ENCODE peak calls at places on chromosomes 12 and 14, in four cellular contexts. B is K562, K is HepG2, W is H1. J is an unnamed sample.

GRCh38 chr12:113154351-113154973 is 4.9 kb downstream of the CFAP73 start:
- DNase-seq in W (peak), K (no peak), B (no peak), J (no peak)

GRCh38 chr12:108234155-108234554 is 105.0 kb downstream of the CMKLR1 start:
- DNase-seq in K (no peak), W (no peak), B (peak), J (no peak)

GRCh38 chr14:66345986-66346385 is 140.2 kb upstream of the CCDC196 start:
- DNase-seq in B (no peak), W (no peak), K (no peak), J (no peak)

GRCh38 chr14:82055511-82055910 is 521.9 kb upstream of the SEL1L start:
- DNase-seq in B (no peak), W (no peak), K (no peak), J (no peak)

GRCh38 chr12:20140751-20141150 is 227.6 kb upstream of the PDE3A start:
- DNase-seq in B (no peak), W (no peak), K (no peak), J (no peak)

GRCh38 chr14:21652209-21652808 is 1.3 kb upstream of the OR4E2 start:
- DNase-seq in W (no peak), K (no peak), B (no peak), J (no peak)

GRCh38 chr12:111643428-111643826 is 42.3 kb downstream of the BRAP start:
- DNase-seq in W (no peak), K (no peak), B (no peak), J (no peak)

GRCh38 chr12:49342066-49342913 is 4.4 kb upstream of the DNAJC22 start:
- DNase-seq in W (peak), B (peak), K (peak), J (peak)

GRCh38 chr14:81427348-81428058 is 27.4 kb upstream of the STON2 start:
- DNase-seq in W (no peak), B (peak), K (no peak), J (no peak)

GRCh38 chr12:93793983-93794382 is 116.8 kb downstream of the CRADD start:
- DNase-seq in K (no peak), W (no peak), B (no peak), J (no peak)

GRCh38 chr12:122944588-122944987 is 21.7 kb downstream of the ABCB9 start:
- DNase-seq in K (peak), B (no peak), W (no peak), J (no peak)

GRCh38 chr14:81348086-81348485 is 52.0 kb downstream of the STON2 start:
- DNase-seq in W (no peak), K (no peak), B (no peak), J (no peak)

GRCh38 chr14:104004849-104005248 is 62.5 kb upstream of the RD3L start:
- DNase-seq in W (no peak), K (no peak), B (no peak), J (no peak)

GRCh38 chr12:41950455-41950854 is 194.2 kb downstream of the GXYLT1 start:
- DNase-seq in B (no peak), K (no peak), W (no peak), J (no peak)

GRCh38 chr14:105974902-105975301 is 448.5 kb downstream of the TMEM121 start:
- DNase-seq in K (peak), B (peak), W (peak), J (peak)

DNA sequence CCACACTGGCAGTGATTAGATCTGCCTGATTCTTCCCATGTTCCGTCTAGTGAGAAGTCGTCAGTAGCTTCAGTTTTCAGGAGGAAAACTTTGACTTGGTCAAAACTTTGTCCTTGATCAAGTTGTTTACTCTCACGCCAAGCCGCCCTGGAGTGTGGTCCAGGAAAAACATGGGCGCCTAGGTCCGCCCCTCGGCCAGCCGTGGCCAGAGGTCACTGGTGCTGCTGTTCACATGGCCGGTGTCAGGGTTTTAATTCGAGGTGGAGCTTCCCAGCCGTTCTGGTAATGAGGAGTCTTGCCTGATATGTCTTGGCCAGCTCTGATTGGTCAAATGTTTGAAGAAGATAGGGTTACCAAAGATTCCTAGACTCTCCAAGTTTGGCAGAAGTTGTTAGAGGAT is 71.5 kb downstream of the PPP2R5C start:
- DNase-seq in B (no peak), K (no peak), W (no peak), J (no peak)
- TF ChIP-seq PHF8 in B (no peak), K (no peak), W (no peak), J (no peak)

GRCh38 chr12:58171914-58172313 is 230.5 kb downstream of the ATP23 start:
- DNase-seq in K (no peak), B (no peak), W (no peak), J (no peak)

GRCh38 chr12:58172433-58173073 is 231.2 kb downstream of the ATP23 start:
- DNase-seq in K (no peak), B (peak), W (no peak), J (no peak)

GRCh38 chr12:58177366-58177765 is 236.0 kb downstream of the ATP23 start:
- DNase-seq in W (no peak), B (no peak), K (no peak), J (no peak)

GRCh38 chr12:58176296-58176869 is 235.0 kb downstream of the ATP23 start:
- DNase-seq in B (peak), K (peak), W (peak), J (peak)

DNA sequence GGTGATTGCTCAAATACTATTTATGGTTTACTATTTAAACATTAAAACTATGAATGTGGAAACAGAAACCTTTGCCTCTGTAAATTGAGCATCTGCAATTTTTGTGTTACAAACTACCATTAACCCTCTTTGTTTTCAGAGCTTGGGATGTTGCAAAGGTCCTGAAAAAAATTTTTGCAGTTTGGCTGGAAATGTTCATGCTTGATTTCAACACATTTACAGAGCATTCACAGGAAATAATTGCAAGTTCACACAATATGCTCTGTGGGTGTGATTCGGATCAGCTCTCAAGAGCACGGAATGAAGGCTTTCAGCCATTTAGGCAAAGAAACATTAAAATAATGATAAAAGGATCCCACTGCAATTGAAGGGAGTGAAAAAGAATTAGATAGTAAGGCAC is 232.9 kb downstream of the ATP23 start:
- DNase-seq in K (no peak), W (no peak), B (no peak), J (no peak)
- TF ChIP-seq PHF8 in K (no peak), W (no peak), B (no peak), J (no peak)

GRCh38 chr12:100359248-100359647 is 2.4 kb downstream of the SLC17A8 start:
- DNase-seq in B (no peak), W (no peak), K (no peak), J (no peak)

GRCh38 chr12:100359822-100360221 is 2.9 kb downstream of the SLC17A8 start:
- DNase-seq in K (no peak), W (no peak), B (no peak), J (no peak)

GRCh38 chr12:100360450-100360849 is 3.6 kb downstream of the SLC17A8 start:
- DNase-seq in W (no peak), B (no peak), K (no peak), J (no peak)

DNA sequence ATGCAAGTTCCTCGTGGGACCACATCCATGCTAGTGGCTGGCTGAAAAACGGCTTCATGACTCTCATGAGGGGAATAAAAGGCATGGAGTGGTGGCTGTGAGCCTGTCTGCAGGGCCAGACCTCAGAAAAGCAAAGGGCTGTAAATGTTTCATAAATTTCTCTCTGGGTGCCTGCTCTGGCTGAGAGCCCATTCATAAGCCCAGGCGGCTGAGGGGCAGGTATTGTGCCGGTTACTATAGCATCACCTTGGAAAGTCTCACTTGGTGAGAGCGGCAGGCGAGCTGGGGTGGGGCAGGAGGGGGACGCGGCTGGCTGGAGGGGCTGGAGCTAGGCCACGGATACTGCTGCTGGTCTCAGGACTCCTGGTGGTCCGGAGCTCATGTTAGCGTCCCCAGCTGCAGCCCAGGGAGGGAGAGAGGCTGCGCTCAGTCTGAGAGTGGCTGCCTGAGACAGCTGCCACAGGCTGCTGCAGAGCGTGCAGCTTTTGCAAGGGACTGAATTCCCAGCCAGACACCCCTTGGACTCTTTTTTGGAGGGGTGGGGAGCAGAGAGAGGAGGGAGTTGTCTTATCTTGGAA is at the start of gene SLC17A8:
- DNase-seq in W (peak), K (no peak), B (no peak), J (no peak)
- TF ChIP-seq PHF8 in W (no peak), K (no peak), B (no peak), J (no peak)

DNA sequence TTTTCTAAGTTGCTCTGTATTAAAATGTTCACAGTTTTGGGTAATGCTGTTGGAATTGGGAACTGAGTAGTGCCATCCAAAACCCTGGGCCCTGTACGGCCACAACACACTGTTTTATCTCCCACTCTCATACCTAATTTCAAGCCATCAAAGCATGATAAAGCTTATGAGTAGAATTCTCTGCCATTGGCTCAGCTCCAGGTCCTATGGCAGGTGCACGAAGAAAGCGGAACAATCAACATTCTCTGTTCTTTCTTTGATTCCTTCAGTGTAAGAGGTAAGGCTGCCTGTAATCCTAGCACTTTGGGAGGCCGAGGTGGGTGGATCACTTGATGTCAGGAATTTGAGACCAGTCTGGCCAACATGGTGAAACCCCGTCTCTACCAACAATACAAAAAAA is 394.9 kb downstream of the CCDC91 start:
- DNase-seq in K (no peak), B (no peak), W (no peak), J (no peak)
- TF ChIP-seq PHF8 in K (no peak), B (no peak), W (no peak), J (no peak)

DNA sequence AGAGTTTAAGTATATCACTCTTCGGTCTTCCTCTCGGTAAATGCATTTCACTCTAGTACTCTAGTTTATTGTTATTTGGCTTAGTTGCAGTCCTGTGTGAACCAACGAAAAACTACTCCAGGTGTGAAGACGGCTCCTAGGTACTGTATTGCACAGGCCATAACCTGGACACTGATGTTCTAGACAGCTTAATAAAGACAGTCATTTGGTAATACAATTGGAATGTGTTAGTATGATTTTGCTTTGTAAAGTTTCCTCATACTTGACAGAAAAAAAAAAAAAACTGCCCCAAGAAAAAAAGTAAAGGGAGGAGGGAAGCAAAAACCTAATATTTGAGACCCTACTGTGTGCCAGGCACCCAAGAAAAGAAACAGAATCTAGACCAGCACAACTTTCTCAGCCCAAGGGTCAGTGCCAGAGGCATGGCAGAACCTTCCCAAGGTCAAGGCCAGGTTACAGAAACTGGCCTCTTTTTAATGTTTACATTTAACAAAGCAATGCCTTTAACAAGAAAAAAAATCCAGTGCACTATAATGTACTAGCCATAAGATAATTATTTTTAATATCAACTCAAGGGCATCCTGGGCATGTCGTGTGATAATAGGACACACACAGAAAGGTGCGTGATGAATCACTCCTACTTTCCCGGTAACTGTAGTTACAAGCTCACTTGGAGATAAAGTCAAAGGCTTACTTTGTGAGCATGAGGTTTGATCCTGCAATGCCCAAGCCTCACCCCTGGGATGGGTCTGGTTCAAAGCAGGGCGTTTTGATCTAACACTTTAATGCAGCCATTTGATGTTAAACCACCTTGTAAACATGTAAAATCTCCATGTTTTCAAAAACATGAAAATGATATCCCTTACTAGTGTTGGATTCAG is 110.6 kb downstream of the BMP4 start:
- DNase-seq in W (no peak), B (no peak), K (peak), J (peak)
- TF ChIP-seq PHF8 in W (no peak), B (no peak), K (no peak), J (no peak)

J was measured in A549.